ENCODE peak calls at places on chromosomes 11 and 22, in four cellular contexts. E is dorsolateral prefrontal cortex, N is sigmoid colon, Y is SK-N-SH. W is an unnamed sample.

GRCh38 chr22:40400173-40400572 is 29.8 kb downstream of the SGSM3 start:
- DNase-seq in E (no peak), N (no peak), Y (no peak), W (no peak)

GRCh38 chr11:77647906-77648305 is 10.3 kb upstream of the CLNS1A start:
- DNase-seq in E (no peak), N (no peak), Y (no peak), W (no peak)

GRCh38 chr11:2314136-2314524 is 12.3 kb downstream of the TSPAN32 start:
- DNase-seq in E (no peak), N (no peak), Y (no peak), W (no peak)

GRCh38 chr22:11307996-11308395 is 4220.0 kb upstream of the OR11H1 start:
- DNase-seq in E (no peak), N (no peak), Y (no peak), W (no peak)

GRCh38 chr11:132444891-132445290 is 1074.5 kb downstream of the NTM start:
- DNase-seq in E (no peak), N (no peak), Y (no peak), W (no peak)

GRCh38 chr11:96263361-96263763 is 79.6 kb downstream of the MAML2 start:
- DNase-seq in E (no peak), N (no peak), Y (no peak), W (no peak)

GRCh38 chr11:34531663-34532062 is 18.1 kb upstream of the ELF5 start:
- DNase-seq in E (no peak), N (no peak), Y (no peak), W (no peak)

GRCh38 chr11:73143126-73143838 is 1.2 kb upstream of the FCHSD2 start:
- DNase-seq in E (no peak), N (no peak), Y (peak; percentile 33), W (no peak)

GRCh38 chr11:66020618-66021357 is 5.5 kb downstream of the CATSPER1 start:
- DNase-seq in E (no peak), N (no peak), Y (no peak), W (peak; percentile 44)

GRCh38 chr11:76671236-76671590 is 666 bp upstream of the LRRC32 start:
- DNase-seq in E (no peak), N (no peak), Y (no peak), W (no peak)

GRCh38 chr22:36282078-36282831 is 29.3 kb downstream of the APOL1 start:
- DNase-seq in E (no peak), N (peak; percentile 65), Y (no peak), W (no peak)

GRCh38 chr11:114447892-114448291 is 8.6 kb downstream of the REXO2 start:
- DNase-seq in E (no peak), N (no peak), Y (no peak), W (no peak)

GRCh38 chr11:118924591-118925585 is 838 bp downstream of the BCL9L start:
- DNase-seq in E (peak; percentile 70), N (peak; percentile 86), Y (peak; percentile 90), W (no peak)

GRCh38 chr22:46287873-46288751 is 8.6 kb upstream of the GTSE1 start:
- DNase-seq in E (no peak), N (no peak), Y (no peak), W (peak; percentile 54)

GRCh38 chr11:58788355-58789023 is 56.0 kb downstream of the GLYATL2 start:
- DNase-seq in E (no peak), N (no peak), Y (peak; percentile 34), W (peak; percentile 45)

GRCh38 chr11:67033661-67034166 is 10.8 kb downstream of the SYT12 start:
- DNase-seq in E (peak; percentile 59), N (no peak), Y (no peak), W (no peak)

GRCh38 chr22:37079158-37079557 is 27.6 kb downstream of the KCTD17 start:
- DNase-seq in E (no peak), N (no peak), Y (no peak), W (no peak)

GRCh38 chr11:55707029-55707428 is 45.0 kb downstream of the OR4C6 start:
- DNase-seq in E (no peak), N (no peak), Y (peak; percentile 16), W (no peak)

GRCh38 chr11:46675949-46676348 is 24.5 kb downstream of the ARHGAP1 start:
- DNase-seq in E (no peak), N (no peak), Y (no peak), W (no peak)

GRCh38 chr11:16095756-16096155 is 260.6 kb downstream of the SOX6 start:
- DNase-seq in E (no peak), N (no peak), Y (no peak), W (no peak)

GRCh38 chr22:24736526-24737050 is 37.9 kb downstream of the PIWIL3 start:
- DNase-seq in E (no peak), N (no peak), Y (no peak), W (no peak)

GRCh38 chr11:44313701-44314489 is 4.0 kb upstream of the ALX4 start:
- DNase-seq in E (no peak), N (no peak), Y (no peak), W (no peak)

DNA sequence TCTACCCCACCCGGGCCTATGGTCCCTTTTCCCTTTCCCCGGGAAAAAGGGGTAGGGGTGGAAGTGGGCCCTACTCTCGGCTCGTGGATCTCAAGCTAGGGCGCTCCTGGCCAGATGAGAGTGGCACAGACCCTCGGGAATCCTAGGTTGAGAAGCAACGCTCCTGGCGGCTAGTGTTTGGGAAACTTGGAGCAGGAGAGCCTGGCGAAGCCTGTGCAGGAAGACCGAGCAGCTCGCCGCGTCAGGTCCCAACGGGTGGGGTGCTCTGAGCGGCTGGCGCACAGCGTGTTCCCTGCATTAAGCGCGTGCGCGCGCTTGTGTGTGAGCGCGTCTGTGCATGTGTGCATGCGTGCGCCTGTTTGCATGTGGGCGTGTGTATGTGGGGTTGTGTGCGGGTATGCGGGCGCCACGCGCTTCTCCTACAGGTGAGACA is 7.1 kb upstream of the FLI1 start:
- DNase-seq in E (no peak), N (peak; percentile 70), Y (peak; percentile 71), W (no peak)
- H3K27me3 ChIP-seq in E (peaks cover 76% of the 10 kb centered on the region), N (peaks cover 91% of the 10 kb centered on the region), Y (peaks cover 12% of the 10 kb centered on the region), W (no peaks in the 10 kb centered on the region)

DNA sequence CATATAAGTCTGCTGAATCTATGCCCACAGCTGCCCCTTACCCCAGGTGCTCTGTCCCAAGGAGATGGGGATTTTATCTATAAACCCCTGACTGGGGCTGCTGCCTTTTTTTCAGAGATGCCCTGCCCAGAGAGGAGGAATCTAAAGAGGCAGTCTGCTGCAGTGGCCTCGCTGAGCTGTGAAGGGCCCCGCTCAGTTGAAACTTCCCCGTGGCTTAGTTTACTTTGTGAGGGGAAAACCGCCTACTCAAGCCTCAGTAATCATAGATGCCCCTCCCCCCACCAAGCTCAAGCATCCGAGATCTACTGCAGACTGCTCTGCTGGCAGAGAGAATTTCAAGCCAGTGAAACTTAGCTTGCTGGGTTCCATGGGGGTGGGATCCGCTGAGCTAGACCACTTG is 7.4 kb upstream of the SCGB1D4 start:
- DNase-seq in E (no peak), N (no peak), Y (no peak), W (no peak)
- H3K27me3 ChIP-seq in E (no peaks in the 10 kb centered on the region), N (peaks cover 17% of the 10 kb centered on the region), Y (peaks cover 5% of the 10 kb centered on the region), W (no peaks in the 10 kb centered on the region)

GRCh38 chr11:28140689-28141455 is 32.7 kb downstream of the METTL15 start:
- DNase-seq in E (no peak), N (no peak), Y (no peak), W (no peak)

GRCh38 chr11:28133146-28133545 is 25.0 kb downstream of the METTL15 start:
- DNase-seq in E (no peak), N (no peak), Y (no peak), W (no peak)

GRCh38 chr11:28139848-28140415 is 31.7 kb downstream of the METTL15 start:
- DNase-seq in E (no peak), N (no peak), Y (no peak), W (no peak)

GRCh38 chr11:28142724-28143123 is 34.5 kb downstream of the METTL15 start:
- DNase-seq in E (no peak), N (no peak), Y (no peak), W (no peak)

DNA sequence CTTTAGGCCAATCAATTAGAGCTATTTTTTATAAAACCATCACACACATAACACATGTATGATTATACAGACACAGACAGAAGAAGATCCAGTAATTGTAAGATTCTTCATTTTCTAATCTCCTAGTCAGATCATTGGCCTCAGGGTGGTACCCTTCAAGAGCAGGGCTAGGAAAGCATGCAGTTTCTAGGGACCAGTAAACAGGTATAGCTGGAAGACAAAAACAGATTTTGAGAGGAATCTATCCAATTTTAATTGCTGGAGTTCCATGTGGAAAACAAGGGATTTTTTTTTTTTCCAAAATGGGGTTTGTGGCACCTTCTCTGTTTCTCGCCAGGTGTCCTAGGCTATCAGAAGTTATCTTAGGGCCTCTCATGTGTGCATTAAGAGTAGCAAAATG is 29.6 kb downstream of the METTL15 start:
- DNase-seq in E (no peak), N (no peak), Y (no peak), W (no peak)
- H3K27me3 ChIP-seq in E (no peaks in the 10 kb centered on the region), N (no peaks in the 10 kb centered on the region), Y (no peaks in the 10 kb centered on the region), W (no peaks in the 10 kb centered on the region)

DNA sequence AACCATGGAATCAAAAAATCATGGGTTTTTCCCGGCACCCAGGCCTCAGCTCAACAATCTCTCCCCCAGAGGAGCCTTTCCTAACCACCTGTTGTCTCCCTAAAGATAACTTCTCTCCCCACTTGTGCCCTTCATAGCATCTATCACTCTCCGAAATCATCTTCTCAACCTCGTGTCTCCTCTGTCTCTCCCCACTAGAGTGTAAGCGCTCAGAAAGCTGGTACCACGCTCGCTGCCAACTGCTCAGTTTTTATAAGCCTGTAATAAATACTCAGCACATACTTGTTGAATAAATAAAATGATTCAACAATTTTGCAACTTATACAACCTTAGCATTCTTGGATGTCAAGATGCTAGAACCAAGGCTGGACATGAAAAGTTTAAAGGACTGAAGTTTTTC is 185.2 kb downstream of the BCR start:
- DNase-seq in E (no peak), N (no peak), Y (no peak), W (no peak)
- H3K27me3 ChIP-seq in E (no peaks in the 10 kb centered on the region), N (peaks cover 3% of the 10 kb centered on the region), Y (peaks cover 5% of the 10 kb centered on the region), W (no peaks in the 10 kb centered on the region)

GRCh38 chr11:61872935-61873565 is 18.3 kb downstream of the FADS3 start:
- DNase-seq in E (no peak), N (peak; percentile 61), Y (no peak), W (no peak)

GRCh38 chr11:61879152-61879551 is 12.2 kb downstream of the FADS3 start:
- DNase-seq in E (no peak), N (no peak), Y (no peak), W (no peak)

GRCh38 chr11:61874460-61874809 is 16.9 kb downstream of the FADS3 start:
- DNase-seq in E (peak; percentile 71), N (no peak), Y (no peak), W (peak; percentile 64)

GRCh38 chr11:61873588-61874459 is 17.5 kb downstream of the FADS3 start:
- DNase-seq in E (peak; percentile 53), N (peak; percentile 61), Y (no peak), W (no peak)

GRCh38 chr11:61875698-61876097 is 15.6 kb downstream of the FADS3 start:
- DNase-seq in E (no peak), N (peak; percentile 62), Y (no peak), W (no peak)
- H3K27me3 ChIP-seq in E (no peaks in the 10 kb centered on the region), N (no peaks in the 10 kb centered on the region), Y (no peaks in the 10 kb centered on the region), W (no peaks in the 10 kb centered on the region)

GRCh38 chr22:38774496-38775166 is 18.8 kb upstream of the SUN2 start:
- DNase-seq in E (no peak), N (no peak), Y (no peak), W (no peak)

GRCh38 chr22:38775656-38776055 is 18.3 kb downstream of the DNAL4 start:
- DNase-seq in E (no peak), N (no peak), Y (no peak), W (no peak)

GRCh38 chr22:38772624-38772873 is 16.8 kb upstream of the SUN2 start:
- DNase-seq in E (no peak), N (no peak), Y (no peak), W (no peak)

GRCh38 chr22:38776086-38776485 is 17.9 kb downstream of the DNAL4 start:
- DNase-seq in E (no peak), N (no peak), Y (no peak), W (no peak)

GRCh38 chr22:38773363-38773946 is 17.7 kb upstream of the SUN2 start:
- DNase-seq in E (no peak), N (no peak), Y (no peak), W (no peak)
- H3K27me3 ChIP-seq in E (no peaks in the 10 kb centered on the region), N (no peaks in the 10 kb centered on the region), Y (no peaks in the 10 kb centered on the region), W (no peaks in the 10 kb centered on the region)